ENCODE peak calls at places on chromosomes 6 and 20, in six cellular contexts. L is substantia nigra, N is RWPE1, B is EH, K is GM04504, G is MM.1S. O is an unnamed sample.
A peak's percentile ranks its signal among the peaks of the same experiment; 100 is the strongest.

GRCh38 chr6:119620846-119621570 is 271.4 kb upstream of the MAN1A1 start:
- DNase-seq in L (no peak), N (peak; percentile 60), B (peak; percentile 90), K (peak; percentile 82), G (no peak), O (peak; percentile 35)

GRCh38 chr6:42758756-42759430 is 13.0 kb upstream of the TBCC start:
- DNase-seq in L (no peak), N (no peak), B (no peak), K (no peak), G (no peak), O (no peak)

GRCh38 chr6:90393232-90393884 is 96.7 kb upstream of the BACH2 start:
- DNase-seq in L (peak; percentile 44), N (peak; percentile 53), B (peak; percentile 65), K (no peak), G (peak; percentile 75), O (peak; percentile 82)

GRCh38 chr20:50267041-50267865 is 76.6 kb downstream of the CEBPB start:
- DNase-seq in L (no peak), N (peak; percentile 78), B (peak; percentile 74), K (peak; percentile 69), G (no peak), O (no peak)

GRCh38 chr6:82144007-82144851 is 103.3 kb downstream of the IBTK start:
- DNase-seq in L (no peak), N (peak; percentile 87), B (peak; percentile 98), K (peak; percentile 94), G (peak; percentile 40), O (peak; percentile 6)

GRCh38 chr6:146968041-146968760 is 236.0 kb upstream of the STXBP5 start:
- DNase-seq in L (no peak), N (peak; percentile 56), B (peak; percentile 78), K (peak; percentile 53), G (no peak), O (no peak)

GRCh38 chr20:36573103-36573797 is at the start of gene TGIF2:
- DNase-seq in L (peak; percentile 53), N (peak; percentile 95), B (peak; percentile 92), K (peak; percentile 49), G (peak; percentile 84), O (peak; percentile 97)

GRCh38 chr6:90121982-90122381 is 174.7 kb downstream of the BACH2 start:
- DNase-seq in L (no peak), N (peak; percentile 54), B (peak; percentile 62), K (no peak), G (no peak), O (no peak)

GRCh38 chr20:34711813-34712430 is 7.8 kb downstream of the TP53INP2 start:
- DNase-seq in L (no peak), N (no peak), B (no peak), K (no peak), G (no peak), O (no peak)

GRCh38 chr6:141540207-141540606 is 592.5 kb upstream of the GJE1 start:
- DNase-seq in L (no peak), N (no peak), B (no peak), K (no peak), G (no peak), O (no peak)

GRCh38 chr20:31945790-31946189 is 6.1 kb downstream of the PDRG1 start:
- DNase-seq in L (peak; percentile 5), N (no peak), B (no peak), K (no peak), G (no peak), O (no peak)

GRCh38 chr6:142155091-142155490 is 8.0 kb downstream of the VTA1 start:
- DNase-seq in L (no peak), N (no peak), B (no peak), K (no peak), G (no peak), O (no peak)

GRCh38 chr6:90610291-90610670 is 23.4 kb upstream of the MAP3K7 start:
- DNase-seq in L (no peak), N (no peak), B (no peak), K (no peak), G (no peak), O (peak; percentile 31)

GRCh38 chr6:1067346-1067745 is 244.6 kb upstream of the FOXQ1 start:
- DNase-seq in L (no peak), N (no peak), B (peak; percentile 11), K (no peak), G (no peak), O (no peak)

GRCh38 chr6:34928220-34928619 is 39.2 kb downstream of the ANKS1A start:
- DNase-seq in L (no peak), N (no peak), B (no peak), K (no peak), G (no peak), O (peak; percentile 48)

GRCh38 chr6:1667012-1667804 is 57.5 kb downstream of the FOXC1 start:
- DNase-seq in L (no peak), N (no peak), B (peak; percentile 86), K (no peak), G (no peak), O (no peak)

GRCh38 chr20:5600982-5601381 is 149.2 kb upstream of the SHLD1 start:
- DNase-seq in L (no peak), N (no peak), B (no peak), K (no peak), G (no peak), O (no peak)

GRCh38 chr6:107102414-107102805 is 12.9 kb downstream of the BEND3 start:
- DNase-seq in L (no peak), N (no peak), B (no peak), K (no peak), G (no peak), O (no peak)

GRCh38 chr6:144055121-144055931 is 40.0 kb downstream of the SF3B5 start:
- DNase-seq in L (no peak), N (no peak), B (peak; percentile 19), K (no peak), G (peak; percentile 42), O (no peak)

GRCh38 chr6:14927398-14927797 is 318.5 kb upstream of the JARID2 start:
- DNase-seq in L (no peak), N (no peak), B (no peak), K (no peak), G (no peak), O (no peak)

GRCh38 chr20:50320910-50321796 is 130.5 kb downstream of the CEBPB start:
- DNase-seq in L (no peak), N (peak; percentile 100), B (peak; percentile 95), K (peak; percentile 83), G (no peak), O (peak; percentile 94)

GRCh38 chr6:169622618-169623017 is 79.2 kb downstream of the WDR27 start:
- DNase-seq in L (no peak), N (no peak), B (no peak), K (no peak), G (no peak), O (no peak)

GRCh38 chr6:22231616-22232015 is 65.2 kb downstream of the PRL start:
- DNase-seq in L (no peak), N (peak; percentile 55), B (peak; percentile 66), K (no peak), G (no peak), O (no peak)

GRCh38 chr20:62386383-62387218 is at the start of gene RPS21:
- DNase-seq in L (peak; percentile 85), N (peak; percentile 94), B (peak; percentile 90), K (peak; percentile 63), G (peak; percentile 95), O (peak; percentile 94)

GRCh38 chr20:48202334-48202733 is 417.1 kb upstream of the SULF2 start:
- DNase-seq in L (no peak), N (no peak), B (no peak), K (no peak), G (no peak), O (no peak)

GRCh38 chr6:114839019-114839418 is 496.2 kb upstream of the HS3ST5 start:
- DNase-seq in L (no peak), N (no peak), B (no peak), K (no peak), G (no peak), O (no peak)

GRCh38 chr6:27547157-27548075 is 74.5 kb upstream of the ZNF184 start:
- DNase-seq in L (no peak), N (no peak), B (peak; percentile 58), K (peak; percentile 38), G (no peak), O (peak; percentile 87)

GRCh38 chr6:151765444-151765886 is 42.0 kb upstream of the ESR1 start:
- DNase-seq in L (peak; percentile 12), N (peak; percentile 75), B (peak; percentile 84), K (peak; percentile 55), G (peak; percentile 57), O (peak; percentile 80)

GRCh38 chr6:117477988-117478852 is 4.3 kb upstream of the DCBLD1 start:
- DNase-seq in L (peak; percentile 8), N (peak; percentile 10), B (peak; percentile 27), K (no peak), G (peak; percentile 83), O (peak; percentile 79)

GRCh38 chr6:135428078-135428477 is 69.5 kb downstream of the AHI1 start:
- DNase-seq in L (no peak), N (no peak), B (no peak), K (no peak), G (no peak), O (no peak)

GRCh38 chr6:159654483-159655098 is 38.5 kb downstream of the SOD2 start:
- DNase-seq in L (no peak), N (peak; percentile 32), B (peak; percentile 62), K (peak; percentile 35), G (peak; percentile 39), O (peak; percentile 69)

O was measured in mesendoderm.